ENCODE peak calls at places on chromosomes 1 and 21, in four cellular contexts. S, O, Z and M are unnamed samples.

GRCh38 chr1:7783178-7783711 is 846 bp upstream of the PER3 start:
- DNase-seq in S (no peak), O (peak), Z (peak), M (peak)

GRCh38 chr1:195939844-195940243 is 668.4 kb downstream of the KCNT2 start:
- DNase-seq in S (no peak), O (no peak), Z (no peak), M (peak)

GRCh38 chr21:35204850-35205564 is 155.9 kb upstream of the RUNX1 start:
- DNase-seq in S (no peak), O (peak), Z (no peak), M (peak)

GRCh38 chr1:4711191-4711915 is 56.9 kb downstream of the AJAP1 start:
- DNase-seq in S (no peak), O (no peak), Z (no peak), M (no peak)

GRCh38 chr1:2569060-2569459 is 12.9 kb downstream of the TNFRSF14 start:
- DNase-seq in S (no peak), O (no peak), Z (no peak), M (no peak)

GRCh38 chr1:211634931-211635330 is 40.5 kb downstream of the NEK2 start:
- DNase-seq in S (no peak), O (no peak), Z (no peak), M (no peak)

GRCh38 chr1:206039046-206039929 is 13.7 kb upstream of the RHEX start:
- DNase-seq in S (no peak), O (no peak), Z (no peak), M (no peak)

GRCh38 chr21:45594721-45595489 is 48.6 kb upstream of the PCBP3 start:
- DNase-seq in S (no peak), O (no peak), Z (no peak), M (no peak)

GRCh38 chr1:14794136-14794768 is 195.8 kb downstream of the KAZN start:
- DNase-seq in S (no peak), O (no peak), Z (no peak), M (no peak)

GRCh38 chr1:164380893-164381292 is 178.1 kb upstream of the PBX1 start:
- DNase-seq in S (no peak), O (no peak), Z (no peak), M (no peak)

GRCh38 chr1:19619697-19620384 is 24.3 kb upstream of the NBL1 start:
- DNase-seq in S (no peak), O (no peak), Z (no peak), M (no peak)

GRCh38 chr1:84303154-84303830 is 1.8 kb downstream of the SAMD13 start:
- DNase-seq in S (no peak), O (no peak), Z (no peak), M (peak)

GRCh38 chr1:154474802-154475201 is 27.2 kb upstream of the TDRD10 start:
- DNase-seq in S (no peak), O (peak), Z (no peak), M (peak)

GRCh38 chr1:30718636-30719405 is 4.6 kb downstream of the MATN1 start:
- DNase-seq in S (peak), O (peak), Z (peak), M (peak)

GRCh38 chr1:93483200-93483599 is 35.3 kb downstream of the FNBP1L start:
- DNase-seq in S (no peak), O (no peak), Z (no peak), M (no peak)

GRCh38 chr21:32519945-32520884 is 65.1 kb downstream of the TCP10L start:
- DNase-seq in S (no peak), O (peak), Z (no peak), M (no peak)

GRCh38 chr1:70818391-70818790 is 229.2 kb downstream of the PTGER3 start:
- DNase-seq in S (no peak), O (no peak), Z (no peak), M (no peak)

GRCh38 chr1:245881767-245882391 is 625.2 kb downstream of the SMYD3 start:
- DNase-seq in S (no peak), O (no peak), Z (no peak), M (peak)

GRCh38 chr1:71753746-71754145 is 528.6 kb downstream of the NEGR1 start:
- DNase-seq in S (no peak), O (no peak), Z (no peak), M (no peak)